ENCODE peak calls at places on chromosomes 5 and 9, in nine cellular contexts. S, V, D, G, C, K, R, E and H are unnamed samples. For H3K4me1, the result is how much of the 10 kb centered on the place peaks cover.

GRCh38 chr5:59128646-59129290 is 545.9 kb downstream of the RAB3C start:
- DNase-seq in S (no peak), V (no peak), D (no peak), G (no peak), C (no peak), K (no peak), R (no peak), E (no peak), H (no peak)

GRCh38 chr9:135989722-135990467 is 28.7 kb upstream of the UBAC1 start:
- DNase-seq in S (no peak), V (no peak), D (no peak), G (no peak), C (no peak), K (no peak), R (no peak), E (no peak), H (no peak)

GRCh38 chr9:120637919-120638318 is 58.0 kb upstream of the CDK5RAP2 start:
- DNase-seq in S (no peak), V (no peak), D (no peak), G (no peak), C (no peak), K (no peak), R (no peak), E (no peak), H (no peak)

GRCh38 chr5:177300236-177300880 is 3.2 kb downstream of the RAB24 start:
- DNase-seq in S (peak), V (peak), D (no peak), G (peak), C (peak), K (peak), R (no peak), E (no peak), H (peak)

GRCh38 chr5:152116926-152117325 is 192.3 kb upstream of the GLRA1 start:
- DNase-seq in S (no peak), V (no peak), D (no peak), G (no peak), C (no peak), K (no peak), R (no peak), E (no peak), H (no peak)

GRCh38 chr9:99559776-99560175 is 261.9 kb upstream of the NR4A3 start:
- DNase-seq in S (no peak), V (no peak), D (no peak), G (no peak), C (no peak), K (no peak), R (no peak), E (no peak), H (no peak)

GRCh38 chr9:28155671-28156070 is 582.4 kb upstream of the C9orf72 start:
- DNase-seq in S (no peak), V (no peak), D (no peak), G (no peak), C (no peak), K (no peak), R (no peak), E (no peak), H (no peak)

GRCh38 chr5:113218200-113218599 is 216.6 kb downstream of the TSSK1B start:
- DNase-seq in S (no peak), V (no peak), D (no peak), G (no peak), C (no peak), K (no peak), R (no peak), E (no peak), H (no peak)

GRCh38 chr5:171574374-171574773 is 154.9 kb downstream of the FGF18 start:
- DNase-seq in S (no peak), V (no peak), D (no peak), G (no peak), C (no peak), K (no peak), R (no peak), E (no peak), H (peak)

GRCh38 chr9:111034573-111035539 is 3.4 kb downstream of the LPAR1 start:
- DNase-seq in S (no peak), V (no peak), D (no peak), G (no peak), C (no peak), K (no peak), R (no peak), E (no peak), H (no peak)

GRCh38 chr9:99357575-99357974 is 135.5 kb downstream of the SEC61B start:
- DNase-seq in S (no peak), V (no peak), D (no peak), G (no peak), C (no peak), K (no peak), R (no peak), E (no peak), H (peak)

GRCh38 chr9:77602852-77603251 is 45.3 kb downstream of the GNA14 start:
- DNase-seq in S (no peak), V (no peak), D (no peak), G (no peak), C (no peak), K (no peak), R (no peak), E (no peak), H (no peak)

GRCh38 chr9:137728444-137729311 is 109.9 kb downstream of the EHMT1 start:
- DNase-seq in S (peak), V (no peak), D (no peak), G (no peak), C (no peak), K (no peak), R (no peak), E (no peak), H (no peak)

GRCh38 chr9:36866840-36867239 is 167.2 kb downstream of the PAX5 start:
- DNase-seq in S (no peak), V (no peak), D (no peak), G (no peak), C (no peak), K (no peak), R (no peak), E (peak), H (no peak)

GRCh38 chr5:173281910-173282309 is 46.3 kb downstream of the STC2 start:
- DNase-seq in S (no peak), V (no peak), D (no peak), G (no peak), C (no peak), K (no peak), R (no peak), E (peak), H (no peak)

GRCh38 chr9:130999265-130999623 is 9.7 kb upstream of the LAMC3 start:
- DNase-seq in S (no peak), V (no peak), D (no peak), G (no peak), C (no peak), K (no peak), R (no peak), E (no peak), H (no peak)

GRCh38 chr5:10133830-10134229 is 115.9 kb downstream of the ATPSCKMT start:
- DNase-seq in S (no peak), V (no peak), D (no peak), G (no peak), C (no peak), K (no peak), R (no peak), E (no peak), H (no peak)

GRCh38 chr5:24491482-24491881 is 153.3 kb downstream of the CDH10 start:
- DNase-seq in S (no peak), V (no peak), D (no peak), G (no peak), C (no peak), K (no peak), R (no peak), E (no peak), H (no peak)

GRCh38 chr5:107640568-107640967 is 30.2 kb downstream of the EFNA5 start:
- DNase-seq in S (no peak), V (no peak), D (no peak), G (no peak), C (no peak), K (no peak), R (no peak), E (no peak), H (no peak)

GRCh38 chr9:136762915-136763648 is 1.2 kb downstream of the LCN15 start:
- DNase-seq in S (peak), V (no peak), D (peak), G (peak), C (peak), K (peak), R (no peak), E (peak), H (no peak)

GRCh38 chr5:147382776-147383175 is 127.1 kb downstream of the DPYSL3 start:
- DNase-seq in S (no peak), V (no peak), D (no peak), G (no peak), C (no peak), K (no peak), R (no peak), E (no peak), H (no peak)

GRCh38 chr5:78747703-78748359 is 99.3 kb upstream of the LHFPL2 start:
- DNase-seq in S (peak), V (no peak), D (no peak), G (no peak), C (no peak), K (no peak), R (no peak), E (no peak), H (no peak)

GRCh38 chr5:69224520-69224919 is 10.2 kb upstream of the CDK7 start:
- DNase-seq in S (no peak), V (no peak), D (no peak), G (no peak), C (no peak), K (no peak), R (no peak), E (no peak), H (no peak)

GRCh38 chr5:101932599-101932998 is 363.5 kb downstream of the SLCO4C1 start:
- DNase-seq in S (no peak), V (no peak), D (no peak), G (no peak), C (no peak), K (no peak), R (no peak), E (no peak), H (no peak)

GRCh38 chr5:109857405-109858031 is 167.8 kb downstream of the MAN2A1 start:
- DNase-seq in S (no peak), V (no peak), D (no peak), G (no peak), C (no peak), K (no peak), R (no peak), E (no peak), H (no peak)
- H3K4me3 ChIP-seq in S (no peak), V (no peak), D (no peak), G (no peak), C (no peak), K (no peak), R (no peak), E (no peak), H (no peak)

DNA sequence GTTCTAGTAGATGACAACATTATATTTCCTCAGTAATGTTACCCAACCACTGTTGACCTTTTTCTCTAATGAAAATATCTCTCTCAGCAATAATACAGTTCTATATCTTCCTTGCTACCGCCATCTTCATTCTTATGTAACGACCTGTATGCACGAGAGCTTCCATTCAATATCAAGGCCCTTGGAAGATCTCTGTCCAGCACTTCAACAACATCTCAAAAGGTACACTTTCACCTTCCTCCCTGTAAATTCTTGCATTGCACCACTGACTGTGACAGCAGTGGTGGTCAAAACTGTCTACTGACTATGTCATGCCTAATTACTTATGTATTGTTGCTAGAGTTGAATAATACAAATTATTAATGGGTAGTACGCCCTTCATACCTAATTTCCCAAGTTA is 53.2 kb downstream of the ANXA1 start:
- DNase-seq in S (no peak), V (no peak), D (no peak), G (no peak), C (no peak), K (no peak), R (no peak), E (no peak), H (no peak)
- H3K27ac ChIP-seq in S (no peak), V (no peak), D (no peak), G (no peak), C (no peak), K (no peak), R (no peak), E (no peak), H (no peak)

GRCh38 chr9:127540664-127541041 is 71.4 kb upstream of the STXBP1 start:
- DNase-seq in S (no peak), V (no peak), D (no peak), G (no peak), C (no peak), K (no peak), R (no peak), E (no peak), H (no peak)
- H3K4me1 ChIP-seq in S (half or more), V (half or more), D (half or more), G (under half), C (half or more), K (under half), R (half or more), E (half or more), H (under half)

GRCh38 chr5:17212210-17212609 is 5.2 kb upstream of the BASP1 start:
- DNase-seq in S (no peak), V (no peak), D (no peak), G (no peak), C (no peak), K (no peak), R (no peak), E (no peak), H (no peak)
- H3K4me3 ChIP-seq in S (no peak), V (no peak), D (no peak), G (no peak), C (no peak), K (no peak), R (no peak), E (no peak), H (no peak)

GRCh38 chr9:91421022-91421765 is 2.4 kb downstream of the NFIL3 start:
- DNase-seq in S (peak), V (peak), D (no peak), G (peak), C (peak), K (peak), R (no peak), E (no peak), H (no peak)
- H3K27ac ChIP-seq in S (peak), V (peak), D (peak), G (peak), C (peak), K (peak), R (peak), E (peak), H (peak)

DNA sequence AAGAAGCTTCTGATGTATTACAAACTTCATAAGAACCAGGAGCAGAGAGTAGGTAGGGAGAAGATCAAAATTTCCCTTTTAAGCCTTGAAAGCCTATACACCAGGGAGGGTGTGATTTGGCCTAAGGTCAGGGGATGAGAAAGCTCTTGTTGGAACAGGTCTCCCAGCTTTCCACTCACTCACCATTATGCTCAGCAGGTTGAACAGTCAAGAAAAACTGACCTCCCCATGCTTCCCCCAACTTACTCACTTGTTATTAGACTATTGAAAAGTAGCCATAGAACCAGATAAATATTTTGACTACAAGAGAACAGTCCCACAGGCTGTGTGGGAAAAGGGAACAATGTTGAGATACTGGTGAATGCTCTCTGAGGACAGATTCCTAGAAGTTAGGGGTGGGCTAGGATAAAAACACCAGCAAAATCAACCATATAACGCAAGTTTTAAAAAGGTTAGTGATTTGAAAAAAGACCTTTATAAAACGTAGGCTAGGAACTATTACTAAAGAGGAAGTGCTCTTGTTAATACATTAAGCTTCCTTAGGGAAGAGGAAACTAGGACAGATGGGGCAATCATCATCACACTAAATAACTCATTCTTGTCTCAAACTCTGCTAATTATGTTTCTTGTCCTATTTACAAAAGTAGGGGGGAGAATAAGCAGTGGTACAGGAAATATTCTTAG is 30.9 kb downstream of the PCDHGC5 start:
- DNase-seq in S (no peak), V (no peak), D (no peak), G (no peak), C (no peak), K (no peak), R (no peak), E (no peak), H (no peak)
- H3K4me1 ChIP-seq in S (half or more), V (half or more), D (under half), G (under half), C (half or more), K (under half), R (half or more), E (under half), H (half or more)

GRCh38 chr9:92140074-92140753 is 25.0 kb upstream of the SPTLC1 start:
- DNase-seq in S (peak), V (peak), D (no peak), G (peak), C (peak), K (peak), R (peak), E (peak), H (peak)
- H3K4me3 ChIP-seq in S (no peak), V (no peak), D (no peak), G (peak), C (no peak), K (peak), R (peak), E (no peak), H (peak)

GRCh38 chr5:132465095-132465707 is 25.4 kb downstream of the IRF1 start:
- DNase-seq in S (no peak), V (no peak), D (peak), G (no peak), C (peak), K (peak), R (no peak), E (no peak), H (peak)
- H3K27ac ChIP-seq in S (no peak), V (no peak), D (peak), G (peak), C (peak), K (peak), R (no peak), E (peak), H (no peak)

GRCh38 chr9:22010881-22011625 is 1.9 kb upstream of the CDKN2B start:
- DNase-seq in S (no peak), V (no peak), D (peak), G (no peak), C (no peak), K (peak), R (no peak), E (no peak), H (no peak)
- H3K4me1 ChIP-seq in S (under half), V (under half), D (under half), G (under half), C (under half), K (under half), R (under half), E (under half), H (under half)

GRCh38 chr5:115402092-115402491 is 105.6 kb upstream of the CCDC112 start:
- DNase-seq in S (no peak), V (no peak), D (no peak), G (no peak), C (no peak), K (no peak), R (no peak), E (no peak), H (no peak)
- H3K4me3 ChIP-seq in S (no peak), V (no peak), D (no peak), G (no peak), C (no peak), K (no peak), R (no peak), E (no peak), H (no peak)